ENCODE peak calls at places on chromosome 7, in five cellular contexts. G, P, H, N and A are unnamed samples.

GRCh38 chr7:92763636-92764423 is 72.5 kb downstream of the CDK6 start:
- DNase-seq in G (no peak), P (no peak), H (no peak), N (peak; percentile 32), A (no peak)

GRCh38 chr7:142542938-142543337 is 206.3 kb upstream of the PRSS1 start:
- DNase-seq in G (no peak), P (no peak), H (no peak), N (no peak), A (no peak)

GRCh38 chr7:29099896-29100847 is 46.2 kb downstream of the CPVL start:
- DNase-seq in G (no peak), P (no peak), H (no peak), N (no peak), A (peak; percentile 77)

GRCh38 chr7:45986355-45987298 is 65.6 kb upstream of the IGFBP3 start:
- DNase-seq in G (no peak), P (no peak), H (no peak), N (no peak), A (peak; percentile 66)

GRCh38 chr7:29883462-29884398 is 77.4 kb downstream of the WIPF3 start:
- DNase-seq in G (no peak), P (no peak), H (no peak), N (peak; percentile 29), A (peak; percentile 90)

GRCh38 chr7:1274121-1274875 is 41.6 kb downstream of the UNCX start:
- DNase-seq in G (no peak), P (no peak), H (no peak), N (no peak), A (no peak)

GRCh38 chr7:155093586-155093985 is 23.5 kb downstream of the HTR5A start:
- DNase-seq in G (no peak), P (no peak), H (no peak), N (no peak), A (no peak)

GRCh38 chr7:52540041-52540440 is 495.4 kb upstream of the POM121L12 start:
- DNase-seq in G (no peak), P (no peak), H (no peak), N (no peak), A (no peak)

GRCh38 chr7:152588350-152588749 is 87.6 kb downstream of the XRCC2 start:
- DNase-seq in G (peak; percentile 23), P (no peak), H (peak; percentile 19), N (no peak), A (no peak)

GRCh38 chr7:37201003-37201875 is 247.4 kb downstream of the ELMO1 start:
- DNase-seq in G (peak; percentile 30), P (peak; percentile 82), H (no peak), N (peak; percentile 79), A (peak; percentile 96)

GRCh38 chr7:117946201-117946633 is 73.0 kb upstream of the CTTNBP2 start:
- DNase-seq in G (no peak), P (no peak), H (no peak), N (no peak), A (no peak)

GRCh38 chr7:125396466-125397151 is 467.0 kb upstream of the POT1 start:
- DNase-seq in G (no peak), P (no peak), H (no peak), N (no peak), A (no peak)

GRCh38 chr7:90771281-90771680 is 175.2 kb downstream of the CDK14 start:
- DNase-seq in G (no peak), P (no peak), H (peak; percentile 29), N (no peak), A (no peak)

GRCh38 chr7:142153400-142153799 is 41.9 kb downstream of the MGAM2 start:
- DNase-seq in G (no peak), P (no peak), H (no peak), N (no peak), A (no peak)

GRCh38 chr7:4045450-4045849 is 636.6 kb upstream of the FOXK1 start:
- DNase-seq in G (no peak), P (no peak), H (no peak), N (no peak), A (no peak)

GRCh38 chr7:28067171-28067570 is 113.4 kb downstream of the JAZF1 start:
- DNase-seq in G (no peak), P (no peak), H (no peak), N (no peak), A (no peak)

GRCh38 chr7:38675500-38676106 is 44.4 kb upstream of the AMPH start:
- DNase-seq in G (no peak), P (no peak), H (no peak), N (no peak), A (peak; percentile 77)

GRCh38 chr7:79268730-79269129 is 184.7 kb downstream of the MAGI2 start:
- DNase-seq in G (no peak), P (no peak), H (no peak), N (no peak), A (no peak)

GRCh38 chr7:37982423-37982822 is 62.0 kb downstream of the EPDR1 start:
- DNase-seq in G (no peak), P (no peak), H (no peak), N (no peak), A (no peak)

GRCh38 chr7:137074386-137075030 is 206.1 kb downstream of the CHRM2 start:
- DNase-seq in G (peak; percentile 38), P (no peak), H (peak; percentile 57), N (no peak), A (no peak)

GRCh38 chr7:107691713-107692112 is 31.1 kb downstream of the SLC26A4 start:
- DNase-seq in G (no peak), P (no peak), H (no peak), N (no peak), A (peak; percentile 47)

GRCh38 chr7:155918720-155919399 is 106.6 kb upstream of the SHH start:
- DNase-seq in G (peak; percentile 85), P (peak; percentile 59), H (no peak), N (peak; percentile 84), A (no peak)

GRCh38 chr7:19958309-19958896 is 185.0 kb upstream of the TMEM196 start:
- DNase-seq in G (no peak), P (no peak), H (peak; percentile 81), N (no peak), A (no peak)

GRCh38 chr7:15515201-15515777 is 46.5 kb downstream of the AGMO start:
- DNase-seq in G (no peak), P (no peak), H (no peak), N (no peak), A (no peak)

GRCh38 chr7:77651544-77652162 is 44.6 kb upstream of the RSBN1L start:
- DNase-seq in G (no peak), P (no peak), H (no peak), N (peak; percentile 55), A (no peak)
- TF ChIP-seq CTCF in G (peak; percentile 77), P (peak; percentile 68), H (peak; percentile 72), N (peak; percentile 64), A (peak; percentile 60)

GRCh38 chr7:151409555-151410404 is at the start of gene WDR86:
- DNase-seq in G (no peak), P (no peak), H (no peak), N (no peak), A (no peak)

GRCh38 chr7:151406886-151407583 is 2.8 kb downstream of the WDR86 start:
- DNase-seq in G (no peak), P (no peak), H (no peak), N (no peak), A (no peak)

GRCh38 chr7:151410405-151411390 is 860 bp upstream of the WDR86 start:
- DNase-seq in G (no peak), P (no peak), H (no peak), N (no peak), A (no peak)

GRCh38 chr7:151408498-151408838 is 1.4 kb downstream of the WDR86 start:
- DNase-seq in G (no peak), P (no peak), H (no peak), N (no peak), A (no peak)

DNA sequence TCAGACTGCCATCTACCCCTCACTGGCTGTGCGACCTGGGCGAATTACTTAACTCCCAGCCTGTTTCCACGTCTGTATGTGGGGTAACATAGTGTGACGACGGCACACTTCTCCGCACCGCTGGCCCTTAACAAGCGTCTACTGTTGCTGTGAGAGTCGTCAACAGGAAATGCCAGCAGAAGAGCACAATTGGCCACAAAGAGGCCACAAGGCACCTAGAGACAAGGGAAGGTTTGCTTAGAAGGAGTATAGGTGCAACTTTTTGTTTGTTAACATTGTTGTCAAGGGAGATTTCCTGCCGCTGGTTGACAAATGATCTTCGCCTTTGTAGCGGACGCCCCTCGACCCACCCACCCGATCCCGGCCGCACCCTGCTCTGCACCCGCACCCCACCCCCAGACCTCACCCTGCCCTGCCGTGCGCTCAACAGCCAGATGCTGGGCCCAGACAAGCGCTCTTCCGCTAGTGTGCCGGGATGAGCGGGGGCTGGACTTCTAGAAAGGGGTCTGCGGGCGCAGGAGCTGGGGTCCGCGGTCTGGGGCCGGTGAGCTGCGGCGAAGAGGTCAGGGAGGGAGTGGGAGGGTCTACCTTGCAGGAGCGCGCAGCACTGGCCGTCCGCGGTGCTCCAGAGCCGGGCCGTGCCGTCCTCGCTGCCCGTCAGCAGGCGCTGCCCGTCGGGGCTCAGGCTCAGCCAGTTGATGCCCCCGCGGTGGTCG is 841 bp downstream of the WDR86 start:
- DNase-seq in G (no peak), P (no peak), H (no peak), N (no peak), A (no peak)
- H3K4me3 ChIP-seq in G (no peak overlapping the region), P (peak overlapping the region; percentile 40), H (no peak overlapping the region), N (peak overlapping the region; percentile 23), A (peak overlapping the region; percentile 51)

DNA sequence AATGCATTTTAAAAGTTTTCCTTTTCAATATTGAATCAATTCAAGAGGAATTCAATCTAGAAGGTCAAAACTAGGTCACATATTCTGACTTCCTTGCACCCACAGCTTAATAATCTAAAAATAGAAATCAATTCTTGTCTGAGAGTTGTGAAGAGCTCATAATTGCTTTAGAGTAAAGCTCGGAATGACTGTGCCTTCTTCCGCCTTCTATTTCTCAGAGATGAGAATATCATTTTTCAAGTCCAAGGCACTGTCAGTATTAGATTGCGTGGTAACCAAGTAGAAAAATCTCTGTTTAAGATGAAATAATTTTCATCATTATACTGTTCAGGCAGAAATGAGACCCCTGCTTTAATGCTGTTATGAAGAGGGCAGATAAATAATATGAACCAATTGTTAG is 272.2 kb upstream of the NFE2L3 start:
- DNase-seq in G (no peak), P (no peak), H (no peak), N (no peak), A (no peak)
- H3K27me3 ChIP-seq in G (peaks cover 32% of the 10 kb centered on the region), P (peaks cover 21% of the 10 kb centered on the region), H (peaks cover 19% of the 10 kb centered on the region), N (no peaks in the 10 kb centered on the region), A (peaks cover 7% of the 10 kb centered on the region)

GRCh38 chr7:138865843-138866242 is 67.8 kb upstream of the ATP6V0A4 start:
- DNase-seq in G (no peak), P (no peak), H (no peak), N (no peak), A (no peak)
- TF ChIP-seq CTCF in G (no peak), P (no peak), H (peak; percentile 19), N (no peak), A (no peak)